ENCODE peak calls at places on chromosome 19, in nine cellular contexts. U is Peyer's patch; B is mesendoderm; K is BE2C; D is HCT116; N is kidney; J is breast epithelium; X is effector memory CD4-positive, alpha-beta T cell; C is tibial artery. Q is an unnamed sample.

GRCh38 chr19:41319500-41320184 is 9.7 kb downstream of the CCDC97 start:
- DNase-seq in U (no peak), B (no peak), K (no peak), D (no peak), N (no peak), J (no peak), X (no peak), C (no peak), Q (peak; percentile 46)

GRCh38 chr19:6613711-6614110 is 22.8 kb upstream of the CD70 start:
- DNase-seq in U (no peak), B (no peak), K (no peak), D (no peak), N (no peak), J (no peak), X (no peak), C (no peak), Q (no peak)

GRCh38 chr19:5985098-5985783 is 7.3 kb upstream of the RANBP3 start:
- DNase-seq in U (no peak), B (no peak), K (no peak), D (no peak), N (no peak), J (no peak), X (no peak), C (no peak), Q (no peak)

GRCh38 chr19:18373892-18374629 is 11.9 kb upstream of the GDF15 start:
- DNase-seq in U (peak; percentile 76), B (peak; percentile 99), K (peak; percentile 67), D (peak; percentile 94), N (peak; percentile 99), J (peak; percentile 91), X (peak; percentile 5), C (peak; percentile 95), Q (peak; percentile 97)

GRCh38 chr19:50548191-50549058 is 19.8 kb downstream of the LRRC4B start:
- DNase-seq in U (no peak), B (no peak), K (no peak), D (no peak), N (no peak), J (no peak), X (no peak), C (no peak), Q (peak; percentile 79)

GRCh38 chr19:15021286-15022007 is 27.8 kb upstream of the CASP14 start:
- DNase-seq in U (no peak), B (no peak), K (no peak), D (no peak), N (peak; percentile 61), J (no peak), X (no peak), C (no peak), Q (no peak)

GRCh38 chr19:49952906-49953305 is 8.1 kb downstream of the SIGLEC11 start:
- DNase-seq in U (no peak), B (no peak), K (no peak), D (no peak), N (peak; percentile 19), J (no peak), X (no peak), C (no peak), Q (peak; percentile 49)

GRCh38 chr19:4369888-4370260 is 26.5 kb downstream of the MPND start:
- DNase-seq in U (no peak), B (peak; percentile 54), K (peak; percentile 48), D (no peak), N (peak; percentile 84), J (no peak), X (peak; percentile 60), C (no peak), Q (peak; percentile 71)

GRCh38 chr19:42254083-42254849 is 662 bp downstream of the ERF start:
- DNase-seq in U (peak; percentile 87), B (peak; percentile 86), K (peak; percentile 72), D (no peak), N (peak; percentile 92), J (peak; percentile 76), X (peak; percentile 51), C (peak; percentile 74), Q (peak; percentile 84)

GRCh38 chr19:5074830-5075394 is 106.0 kb downstream of the KDM4B start:
- DNase-seq in U (no peak), B (no peak), K (no peak), D (no peak), N (no peak), J (no peak), X (no peak), C (no peak), Q (no peak)

GRCh38 chr19:17871878-17872250 is at the start of gene SLC5A5:
- DNase-seq in U (no peak), B (no peak), K (no peak), D (no peak), N (no peak), J (no peak), X (no peak), C (no peak), Q (no peak)

GRCh38 chr19:2138061-2138728 is 13.2 kb downstream of the AP3D1 start:
- DNase-seq in U (no peak), B (no peak), K (no peak), D (no peak), N (no peak), J (no peak), X (no peak), C (no peak), Q (no peak)

GRCh38 chr19:47446534-47447469 is 24.9 kb downstream of the SLC8A2 start:
- DNase-seq in U (peak; percentile 66), B (peak; percentile 83), K (peak; percentile 93), D (peak; percentile 81), N (peak; percentile 75), J (no peak), X (no peak), C (no peak), Q (no peak)

GRCh38 chr19:3049089-3049488 is 13.2 kb downstream of the TLE5 start:
- DNase-seq in U (no peak), B (no peak), K (no peak), D (no peak), N (no peak), J (no peak), X (no peak), C (no peak), Q (no peak)

GRCh38 chr19:40976134-40976533 is 14.9 kb upstream of the CYP2B6 start:
- DNase-seq in U (no peak), B (no peak), K (no peak), D (no peak), N (no peak), J (no peak), X (no peak), C (no peak), Q (no peak)

GRCh38 chr19:58108546-58108817 is 10.5 kb upstream of the ZSCAN18 start:
- DNase-seq in U (no peak), B (no peak), K (no peak), D (no peak), N (no peak), J (no peak), X (no peak), C (no peak), Q (no peak)
- H3K4me1 ChIP-seq in U (no peaks in the 10 kb centered on the region), B (no peaks in the 10 kb centered on the region), K (no peaks in the 10 kb centered on the region), D (no peaks in the 10 kb centered on the region), N (no peaks in the 10 kb centered on the region), J (no peaks in the 10 kb centered on the region), X (no peaks in the 10 kb centered on the region), C (no peaks in the 10 kb centered on the region), Q (no peaks in the 10 kb centered on the region)

GRCh38 chr19:11420429-11420893 is 1.3 kb upstream of the RGL3 start:
- DNase-seq in U (no peak), B (no peak), K (no peak), D (no peak), N (peak; percentile 83), J (no peak), X (no peak), C (peak; percentile 79), Q (peak; percentile 81)

GRCh38 chr19:11418166-11418517 is 972 bp downstream of the RGL3 start:
- DNase-seq in U (no peak), B (no peak), K (no peak), D (no peak), N (no peak), J (no peak), X (no peak), C (no peak), Q (no peak)

GRCh38 chr19:11414544-11414943 is 4.6 kb downstream of the RGL3 start:
- DNase-seq in U (no peak), B (no peak), K (no peak), D (no peak), N (no peak), J (no peak), X (no peak), C (no peak), Q (no peak)

GRCh38 chr19:11418518-11419506 is at the start of gene RGL3:
- DNase-seq in U (no peak), B (peak; percentile 75), K (no peak), D (no peak), N (peak; percentile 88), J (no peak), X (no peak), C (peak; percentile 43), Q (peak; percentile 58)

DNA sequence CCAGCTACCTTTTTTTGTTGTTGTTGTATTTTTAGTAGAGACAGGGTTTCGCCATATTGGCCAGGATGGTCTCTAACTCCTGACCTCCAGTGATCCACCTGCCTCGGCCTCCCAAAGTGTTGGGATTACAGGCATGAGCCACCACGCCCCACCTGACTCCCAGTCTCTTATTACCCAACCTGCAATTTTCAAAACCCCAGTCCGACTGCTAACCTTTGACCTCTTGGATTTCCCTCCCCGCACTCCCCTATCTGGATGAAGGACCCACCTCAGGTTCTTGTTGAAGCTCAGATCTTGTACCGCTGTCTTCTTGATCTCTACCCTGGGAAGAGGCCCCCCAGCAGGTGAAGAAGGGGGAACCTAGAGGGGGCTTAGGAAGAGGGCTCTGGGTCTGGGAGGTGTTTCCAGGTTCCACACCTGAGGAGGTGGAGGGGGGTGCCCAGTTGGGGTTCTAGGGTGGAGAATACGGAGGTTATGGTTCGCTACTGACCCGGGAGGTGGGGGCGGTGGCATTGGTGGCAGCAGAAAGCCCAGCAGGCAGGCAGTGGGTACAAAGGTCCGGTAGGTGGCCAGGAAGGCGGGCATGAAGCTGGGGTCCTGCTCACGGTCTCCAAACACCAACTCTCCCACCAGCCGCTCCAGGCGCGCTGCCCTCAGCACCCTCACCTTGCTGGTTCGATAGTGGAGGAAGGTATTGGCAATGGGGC is 2.6 kb downstream of the RGL3 start:
- DNase-seq in U (no peak), B (no peak), K (no peak), D (no peak), N (no peak), J (no peak), X (no peak), C (no peak), Q (no peak)
- H3K4me1 ChIP-seq in U (peaks cover 26% of the 10 kb centered on the region), B (peaks cover 2% of the 10 kb centered on the region), K (no peaks in the 10 kb centered on the region), D (peaks cover 12% of the 10 kb centered on the region), N (peaks cover 6% of the 10 kb centered on the region), J (no peaks in the 10 kb centered on the region), X (peaks cover 22% of the 10 kb centered on the region), C (no peaks in the 10 kb centered on the region), Q (peaks cover 29% of the 10 kb centered on the region)

GRCh38 chr19:44799627-44800257 is 9.2 kb upstream of the BCAM start:
- DNase-seq in U (no peak), B (no peak), K (no peak), D (no peak), N (no peak), J (no peak), X (no peak), C (no peak), Q (no peak)
- H3K4me1 ChIP-seq in U (no peaks in the 10 kb centered on the region), B (no peaks in the 10 kb centered on the region), K (no peaks in the 10 kb centered on the region), D (peaks cover 9% of the 10 kb centered on the region), N (no peaks in the 10 kb centered on the region), J (no peaks in the 10 kb centered on the region), X (peaks cover 7% of the 10 kb centered on the region), C (no peaks in the 10 kb centered on the region), Q (peaks cover 14% of the 10 kb centered on the region)

DNA sequence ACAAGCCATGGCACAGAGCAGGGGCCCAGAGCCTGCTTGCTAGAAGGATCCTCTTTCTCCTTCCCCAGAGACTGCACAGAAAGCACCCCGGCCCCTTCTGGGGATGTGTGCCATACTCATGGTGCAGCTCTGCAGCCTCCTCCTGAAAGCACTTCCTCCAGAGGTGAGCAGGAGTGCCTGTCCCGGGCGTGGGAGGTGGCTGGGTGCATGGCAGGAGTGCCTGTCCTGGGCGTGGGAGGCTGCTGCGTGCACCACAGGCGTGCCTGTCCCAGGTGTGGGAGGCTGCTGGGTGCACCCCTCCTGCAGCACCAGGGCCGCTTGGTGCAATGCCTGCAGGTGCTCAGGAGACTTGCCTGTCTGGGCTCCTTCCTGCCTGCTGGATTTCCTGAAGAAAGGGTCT is 913.3 kb downstream of the UQCRFS1 start:
- DNase-seq in U (no peak), B (no peak), K (no peak), D (no peak), N (no peak), J (no peak), X (no peak), C (no peak), Q (no peak)
- H3K4me1 ChIP-seq in U (no peaks in the 10 kb centered on the region), B (no peaks in the 10 kb centered on the region), K (no peaks in the 10 kb centered on the region), D (no peaks in the 10 kb centered on the region), N (no peaks in the 10 kb centered on the region), J (no peaks in the 10 kb centered on the region), X (no peaks in the 10 kb centered on the region), C (no peaks in the 10 kb centered on the region), Q (no peaks in the 10 kb centered on the region)